ENCODE peak calls at places on chromosomes 11 and 22, in eight cellular contexts. S, W, E, A, K, T, U and O are unnamed samples.

GRCh38 chr22:24420072-24420976 is 7.1 kb upstream of the ADORA2A start:
- DNase-seq in S (no peak), W (no peak), E (no peak), A (no peak), K (no peak), T (no peak), U (no peak), O (no peak)

GRCh38 chr11:44116433-44116832 is 21.0 kb downstream of the EXT2 start:
- DNase-seq in S (no peak), W (no peak), E (no peak), A (no peak), K (no peak), T (no peak), U (no peak), O (peak)

GRCh38 chr22:49179175-49179574 is 648.5 kb downstream of the BRD1 start:
- DNase-seq in S (no peak), W (no peak), E (no peak), A (no peak), K (no peak), T (no peak), U (no peak), O (no peak)

GRCh38 chr11:17504330-17505107 is 27.9 kb upstream of the ABCC8 start:
- DNase-seq in S (peak), W (peak), E (peak), A (peak), K (peak), T (peak), U (peak), O (peak)

GRCh38 chr11:77851513-77851912 is 30.6 kb downstream of the AAMDC start:
- DNase-seq in S (no peak), W (no peak), E (no peak), A (no peak), K (no peak), T (no peak), U (no peak), O (no peak)

GRCh38 chr11:67396258-67396581 is 4.4 kb downstream of the RAD9A start:
- DNase-seq in S (no peak), W (no peak), E (no peak), A (no peak), K (no peak), T (no peak), U (no peak), O (no peak)

GRCh38 chr22:43789452-43789851 is 22.7 kb downstream of the EFCAB6 start:
- DNase-seq in S (no peak), W (peak), E (no peak), A (no peak), K (no peak), T (no peak), U (no peak), O (no peak)

GRCh38 chr22:23772315-23773246 is at the start of gene MMP11:
- DNase-seq in S (peak), W (no peak), E (peak), A (peak), K (peak), T (peak), U (peak), O (no peak)

GRCh38 chr11:70854201-70854600 is 398.2 kb downstream of the SHANK2 start:
- DNase-seq in S (no peak), W (no peak), E (no peak), A (no peak), K (no peak), T (no peak), U (peak), O (no peak)

GRCh38 chr11:10349281-10349665 is 44.4 kb downstream of the ADM start:
- DNase-seq in S (no peak), W (no peak), E (no peak), A (no peak), K (no peak), T (no peak), U (no peak), O (no peak)

GRCh38 chr11:124082371-124082770 is 32.9 kb upstream of the VWA5A start:
- DNase-seq in S (no peak), W (no peak), E (no peak), A (no peak), K (no peak), T (no peak), U (no peak), O (no peak)

GRCh38 chr11:113470233-113470632 is 5.0 kb downstream of the DRD2 start:
- DNase-seq in S (no peak), W (no peak), E (no peak), A (no peak), K (no peak), T (no peak), U (no peak), O (no peak)

GRCh38 chr22:21698430-21699329 is 32.9 kb downstream of the PPIL2 start:
- DNase-seq in S (no peak), W (no peak), E (no peak), A (no peak), K (no peak), T (no peak), U (no peak), O (no peak)

GRCh38 chr11:119700536-119701346 is 28.3 kb downstream of the NECTIN1 start:
- DNase-seq in S (no peak), W (peak), E (no peak), A (no peak), K (no peak), T (no peak), U (no peak), O (peak)

GRCh38 chr11:71129624-71130023 is 122.8 kb downstream of the SHANK2 start:
- DNase-seq in S (no peak), W (peak), E (no peak), A (no peak), K (no peak), T (no peak), U (no peak), O (peak)

GRCh38 chr11:3000032-3000961 is 8.2 kb upstream of the NAP1L4 start:
- DNase-seq in S (no peak), W (peak), E (no peak), A (no peak), K (peak), T (no peak), U (no peak), O (no peak)

GRCh38 chr11:86938900-86939880 is 16.0 kb downstream of the FZD4 start:
- DNase-seq in S (no peak), W (peak), E (peak), A (no peak), K (no peak), T (no peak), U (no peak), O (peak)

GRCh38 chr11:62444271-62444833 is 25.5 kb downstream of the SCGB1A1 start:
- DNase-seq in S (peak), W (peak), E (peak), A (no peak), K (no peak), T (peak), U (no peak), O (peak)

GRCh38 chr22:49211176-49211575 is 616.5 kb downstream of the BRD1 start:
- DNase-seq in S (no peak), W (no peak), E (no peak), A (no peak), K (no peak), T (no peak), U (no peak), O (no peak)

GRCh38 chr22:22666307-22667091 is 22.1 kb downstream of the GGTLC2 start:
- DNase-seq in S (no peak), W (no peak), E (peak), A (peak), K (peak), T (no peak), U (no peak), O (peak)

GRCh38 chr11:69601346-69601975 is 39.5 kb upstream of the CCND1 start:
- DNase-seq in S (no peak), W (no peak), E (no peak), A (peak), K (no peak), T (no peak), U (no peak), O (no peak)

GRCh38 chr11:116714902-116715301 is 57.9 kb downstream of the BUD13 start:
- DNase-seq in S (no peak), W (no peak), E (no peak), A (no peak), K (no peak), T (no peak), U (no peak), O (no peak)

GRCh38 chr11:28834877-28835276 is 726.7 kb downstream of the METTL15 start:
- DNase-seq in S (no peak), W (peak), E (no peak), A (no peak), K (no peak), T (no peak), U (no peak), O (no peak)

GRCh38 chr11:48111941-48112340 is 104.7 kb upstream of the OR4B1 start:
- DNase-seq in S (no peak), W (no peak), E (no peak), A (no peak), K (no peak), T (no peak), U (no peak), O (no peak)

GRCh38 chr11:127844843-127845242 is 742.5 kb downstream of the ETS1 start:
- DNase-seq in S (no peak), W (no peak), E (no peak), A (no peak), K (no peak), T (no peak), U (no peak), O (no peak)

GRCh38 chr11:111918390-111919256 is at the start of gene C11orf52:
- DNase-seq in S (no peak), W (peak), E (no peak), A (peak), K (peak), T (no peak), U (peak), O (no peak)

GRCh38 chr11:66619080-66619554 is 2.7 kb downstream of the RBM14 start:
- DNase-seq in S (no peak), W (peak), E (peak), A (no peak), K (no peak), T (no peak), U (no peak), O (peak)